ENCODE peak calls at places on chromosomes 16 and 17, in ten cellular contexts. One of them, this sample, is unnamed.

GRCh38 chr16:80931985-80932720 is 74.5 kb downstream of the CMC2 start:
- DNase-seq in osteocyte: no peak
- DNase-seq in lower leg skin: peak; percentile 88
- DNase-seq in HCT116: no peak
- DNase-seq in neural progenitor cell: peak; percentile 72
- DNase-seq in A549: peak; percentile 54
- DNase-seq in RWPE1: no peak
- DNase-seq in GM13976: peak; percentile 54
- DNase-seq in IMR-90: peak; percentile 35
- DNase-seq in body of pancreas: peak; percentile 70
- DNase-seq in this sample: peak; percentile 25

GRCh38 chr17:67637901-67638641 is 79.7 kb upstream of the NOL11 start:
- DNase-seq in GM13976: no peak
- DNase-seq in A549: no peak
- DNase-seq in lower leg skin: no peak
- DNase-seq in body of pancreas: peak; percentile 90
- DNase-seq in IMR-90: no peak
- DNase-seq in osteocyte: no peak
- DNase-seq in HCT116: peak; percentile 88
- DNase-seq in RWPE1: peak; percentile 88
- DNase-seq in neural progenitor cell: no peak
- DNase-seq in this sample: no peak

GRCh38 chr16:89565506-89566372 is 5.3 kb downstream of the RPL13 start:
- DNase-seq in neural progenitor cell: peak; percentile 64
- DNase-seq in RWPE1: peak; percentile 61
- DNase-seq in HCT116: peak; percentile 69
- DNase-seq in lower leg skin: peak; percentile 90
- DNase-seq in IMR-90: peak; percentile 44
- DNase-seq in A549: peak; percentile 50
- DNase-seq in body of pancreas: peak; percentile 68
- DNase-seq in GM13976: peak; percentile 72
- DNase-seq in osteocyte: no peak
- DNase-seq in this sample: peak; percentile 38

GRCh38 chr16:4098496-4098895 is 17.7 kb downstream of the ADCY9 start:
- DNase-seq in A549: no peak
- DNase-seq in IMR-90: peak; percentile 54
- DNase-seq in body of pancreas: no peak
- DNase-seq in lower leg skin: no peak
- DNase-seq in RWPE1: no peak
- DNase-seq in HCT116: no peak
- DNase-seq in neural progenitor cell: no peak
- DNase-seq in osteocyte: no peak
- DNase-seq in GM13976: no peak
- DNase-seq in this sample: peak; percentile 9

GRCh38 chr16:65070831-65071230 is 51.0 kb downstream of the CDH11 start:
- DNase-seq in IMR-90: peak; percentile 99
- DNase-seq in GM13976: no peak
- DNase-seq in body of pancreas: peak; percentile 69
- DNase-seq in lower leg skin: no peak
- DNase-seq in A549: peak; percentile 49
- DNase-seq in neural progenitor cell: no peak
- DNase-seq in osteocyte: no peak
- DNase-seq in RWPE1: peak; percentile 75
- DNase-seq in HCT116: no peak
- DNase-seq in this sample: peak; percentile 96

GRCh38 chr17:48002208-48002919 is 31.5 kb downstream of the CDK5RAP3 start:
- DNase-seq in RWPE1: peak; percentile 40
- DNase-seq in lower leg skin: no peak
- DNase-seq in A549: peak; percentile 36
- DNase-seq in GM13976: peak; percentile 73
- DNase-seq in neural progenitor cell: peak; percentile 48
- DNase-seq in IMR-90: peak; percentile 87
- DNase-seq in HCT116: no peak
- DNase-seq in body of pancreas: peak; percentile 41
- DNase-seq in osteocyte: no peak
- DNase-seq in this sample: peak; percentile 65

GRCh38 chr17:44367219-44367618 is 3.6 kb upstream of the FAM171A2 start:
- DNase-seq in A549: no peak
- DNase-seq in neural progenitor cell: no peak
- DNase-seq in osteocyte: no peak
- DNase-seq in lower leg skin: no peak
- DNase-seq in IMR-90: no peak
- DNase-seq in RWPE1: no peak
- DNase-seq in GM13976: no peak
- DNase-seq in HCT116: no peak
- DNase-seq in body of pancreas: no peak
- DNase-seq in this sample: no peak

GRCh38 chr17:63966646-63967265 is 6.0 kb downstream of the SCN4A start:
- DNase-seq in HCT116: no peak
- DNase-seq in IMR-90: no peak
- DNase-seq in neural progenitor cell: no peak
- DNase-seq in GM13976: no peak
- DNase-seq in RWPE1: no peak
- DNase-seq in body of pancreas: no peak
- DNase-seq in lower leg skin: no peak
- DNase-seq in osteocyte: no peak
- DNase-seq in A549: no peak
- DNase-seq in this sample: no peak

GRCh38 chr17:34299918-34300600 is 14.5 kb downstream of the CCL11 start:
- DNase-seq in A549: no peak
- DNase-seq in HCT116: no peak
- DNase-seq in neural progenitor cell: no peak
- DNase-seq in GM13976: no peak
- DNase-seq in IMR-90: peak; percentile 84
- DNase-seq in osteocyte: peak; percentile 2
- DNase-seq in lower leg skin: peak; percentile 20
- DNase-seq in body of pancreas: no peak
- DNase-seq in RWPE1: no peak
- DNase-seq in this sample: peak; percentile 63

GRCh38 chr17:7856081-7856791 is 1.1 kb downstream of the NAA38 start:
- DNase-seq in lower leg skin: peak; percentile 90
- DNase-seq in A549: no peak
- DNase-seq in body of pancreas: no peak
- DNase-seq in HCT116: no peak
- DNase-seq in IMR-90: no peak
- DNase-seq in GM13976: no peak
- DNase-seq in neural progenitor cell: peak; percentile 57
- DNase-seq in RWPE1: no peak
- DNase-seq in osteocyte: no peak
- DNase-seq in this sample: no peak

GRCh38 chr17:7859028-7859427 is 1.2 kb downstream of the CYB5D1 start:
- DNase-seq in A549: no peak
- DNase-seq in lower leg skin: peak; percentile 48
- DNase-seq in RWPE1: no peak
- DNase-seq in body of pancreas: no peak
- DNase-seq in neural progenitor cell: no peak
- DNase-seq in GM13976: no peak
- DNase-seq in HCT116: no peak
- DNase-seq in osteocyte: no peak
- DNase-seq in IMR-90: no peak
- DNase-seq in this sample: no peak

GRCh38 chr17:7856840-7857723 is at the start of gene NAA38:
- DNase-seq in neural progenitor cell: peak; percentile 100
- DNase-seq in A549: peak; percentile 95
- DNase-seq in osteocyte: peak; percentile 98
- DNase-seq in GM13976: peak; percentile 94
- DNase-seq in body of pancreas: peak; percentile 99
- DNase-seq in IMR-90: peak; percentile 100
- DNase-seq in RWPE1: peak; percentile 94
- DNase-seq in HCT116: peak; percentile 99
- DNase-seq in lower leg skin: peak; percentile 99
- DNase-seq in this sample: peak; percentile 99

GRCh38 chr17:7857724-7858486 is at the start of gene CYB5D1:
- DNase-seq in body of pancreas: peak; percentile 96
- DNase-seq in A549: peak; percentile 75
- DNase-seq in neural progenitor cell: peak; percentile 94
- DNase-seq in osteocyte: peak; percentile 92
- DNase-seq in HCT116: peak; percentile 94
- DNase-seq in IMR-90: peak; percentile 93
- DNase-seq in lower leg skin: peak; percentile 98
- DNase-seq in RWPE1: no peak
- DNase-seq in GM13976: peak; percentile 83
- DNase-seq in this sample: peak; percentile 92

GRCh38 chr17:7858487-7858832 is 657 bp downstream of the CYB5D1 start:
- DNase-seq in body of pancreas: peak; percentile 65
- DNase-seq in A549: peak; percentile 69
- DNase-seq in IMR-90: peak; percentile 44
- DNase-seq in RWPE1: no peak
- DNase-seq in HCT116: no peak
- DNase-seq in GM13976: no peak
- DNase-seq in osteocyte: no peak
- DNase-seq in lower leg skin: peak; percentile 89
- DNase-seq in neural progenitor cell: peak; percentile 88
- DNase-seq in this sample: peak; percentile 66
- TF ChIP-seq CTCF in body of pancreas: peak; percentile 24
- TF ChIP-seq CTCF in A549: peak; percentile 13
- TF ChIP-seq CTCF in IMR-90: peak; percentile 46
- TF ChIP-seq CTCF in RWPE1: peak; percentile 67
- TF ChIP-seq CTCF in HCT116: peak; percentile 36
- TF ChIP-seq CTCF in GM13976: peak; percentile 6
- TF ChIP-seq CTCF in osteocyte: peak; percentile 43
- TF ChIP-seq CTCF in lower leg skin: no peak
- TF ChIP-seq CTCF in neural progenitor cell: peak; percentile 51
- TF ChIP-seq CTCF in this sample: peak; percentile 73

GRCh38 chr17:74052993-74053744 is 150.3 kb upstream of the RPL38 start:
- DNase-seq in IMR-90: no peak
- DNase-seq in lower leg skin: no peak
- DNase-seq in A549: no peak
- DNase-seq in HCT116: no peak
- DNase-seq in GM13976: no peak
- DNase-seq in body of pancreas: no peak
- DNase-seq in RWPE1: no peak
- DNase-seq in osteocyte: no peak
- DNase-seq in neural progenitor cell: no peak
- DNase-seq in this sample: no peak
- TF ChIP-seq CTCF in IMR-90: no peak
- TF ChIP-seq CTCF in lower leg skin: no peak
- TF ChIP-seq CTCF in A549: no peak
- TF ChIP-seq CTCF in HCT116: no peak
- TF ChIP-seq CTCF in GM13976: no peak
- TF ChIP-seq CTCF in body of pancreas: no peak
- TF ChIP-seq CTCF in RWPE1: no peak
- TF ChIP-seq CTCF in osteocyte: no peak
- TF ChIP-seq CTCF in neural progenitor cell: no peak
- TF ChIP-seq CTCF in this sample: no peak

GRCh38 chr17:40337351-40337750 is 27.2 kb downstream of the GJD3 start:
- DNase-seq in RWPE1: no peak
- DNase-seq in neural progenitor cell: no peak
- DNase-seq in GM13976: no peak
- DNase-seq in osteocyte: no peak
- DNase-seq in body of pancreas: no peak
- DNase-seq in IMR-90: no peak
- DNase-seq in lower leg skin: no peak
- DNase-seq in A549: no peak
- DNase-seq in HCT116: no peak
- DNase-seq in this sample: no peak

GRCh38 chr17:40335620-40336019 is 26.6 kb downstream of the RARA start:
- DNase-seq in GM13976: no peak
- DNase-seq in A549: no peak
- DNase-seq in body of pancreas: no peak
- DNase-seq in RWPE1: no peak
- DNase-seq in neural progenitor cell: no peak
- DNase-seq in IMR-90: no peak
- DNase-seq in HCT116: no peak
- DNase-seq in lower leg skin: no peak
- DNase-seq in osteocyte: no peak
- DNase-seq in this sample: no peak

GRCh38 chr17:40339068-40339699 is 25.4 kb downstream of the GJD3 start:
- DNase-seq in body of pancreas: no peak
- DNase-seq in lower leg skin: no peak
- DNase-seq in RWPE1: no peak
- DNase-seq in IMR-90: no peak
- DNase-seq in neural progenitor cell: no peak
- DNase-seq in GM13976: no peak
- DNase-seq in osteocyte: no peak
- DNase-seq in HCT116: no peak
- DNase-seq in A549: no peak
- DNase-seq in this sample: no peak

GRCh38 chr17:40340327-40340726 is 24.2 kb downstream of the GJD3 start:
- DNase-seq in A549: no peak
- DNase-seq in lower leg skin: no peak
- DNase-seq in body of pancreas: no peak
- DNase-seq in neural progenitor cell: no peak
- DNase-seq in IMR-90: no peak
- DNase-seq in HCT116: no peak
- DNase-seq in RWPE1: no peak
- DNase-seq in GM13976: no peak
- DNase-seq in osteocyte: no peak
- DNase-seq in this sample: no peak

DNA sequence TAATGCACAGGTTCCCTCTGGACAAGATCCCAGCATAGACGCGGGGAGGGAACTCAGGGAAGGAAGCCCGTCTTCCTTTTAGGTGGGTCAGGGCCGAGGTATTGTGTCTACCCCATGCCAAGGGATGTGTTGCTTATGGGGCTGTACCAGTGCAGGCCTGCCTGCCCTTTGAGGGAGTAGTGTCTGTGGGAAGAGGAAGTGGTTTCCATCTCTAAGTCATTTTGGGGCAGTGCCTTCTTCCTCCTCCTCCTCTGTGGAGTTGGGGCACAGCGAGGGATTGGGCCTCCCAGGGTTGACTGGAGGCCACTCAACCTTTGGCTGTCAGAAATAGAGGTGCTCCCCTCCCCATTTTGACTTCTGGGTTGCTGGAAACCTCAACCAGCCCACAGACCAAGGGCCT is 26.5 kb downstream of the GJD3 start:
- DNase-seq in IMR-90: no peak
- DNase-seq in neural progenitor cell: no peak
- DNase-seq in A549: no peak
- DNase-seq in lower leg skin: no peak
- DNase-seq in osteocyte: no peak
- DNase-seq in body of pancreas: no peak
- DNase-seq in GM13976: no peak
- DNase-seq in HCT116: no peak
- DNase-seq in RWPE1: no peak
- DNase-seq in this sample: no peak
- TF ChIP-seq CTCF in IMR-90: no peak
- TF ChIP-seq CTCF in neural progenitor cell: no peak
- TF ChIP-seq CTCF in A549: no peak
- TF ChIP-seq CTCF in lower leg skin: no peak
- TF ChIP-seq CTCF in osteocyte: no peak
- TF ChIP-seq CTCF in body of pancreas: no peak
- TF ChIP-seq CTCF in GM13976: no peak
- TF ChIP-seq CTCF in HCT116: no peak
- TF ChIP-seq CTCF in RWPE1: no peak
- TF ChIP-seq CTCF in this sample: no peak

DNA sequence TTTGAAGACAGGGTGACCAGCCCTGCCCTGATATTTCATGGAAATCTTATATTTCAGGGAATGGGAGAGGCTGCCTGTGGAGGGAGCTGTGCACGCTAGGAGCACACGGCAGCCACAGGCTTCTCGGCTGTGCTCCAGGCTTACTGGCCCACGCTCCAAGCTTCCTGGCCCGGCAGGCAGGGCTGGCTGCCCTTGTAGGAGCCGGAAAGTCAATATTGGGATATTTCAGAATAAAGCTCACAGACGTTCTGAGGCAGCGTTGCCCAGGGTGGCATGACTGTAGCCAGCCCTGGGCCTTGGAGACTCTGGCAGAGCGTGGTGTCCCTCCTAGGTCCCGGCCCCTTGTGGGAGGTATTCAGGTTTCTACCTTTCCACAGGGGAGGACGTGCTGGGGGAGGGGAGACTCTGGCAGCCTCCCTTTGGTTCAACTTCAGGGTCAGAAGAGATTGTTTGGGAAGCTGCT is 95.6 kb downstream of the NPIPB11 start:
- DNase-seq in body of pancreas: peak; percentile 89
- DNase-seq in osteocyte: no peak
- DNase-seq in IMR-90: no peak
- DNase-seq in GM13976: no peak
- DNase-seq in lower leg skin: no peak
- DNase-seq in neural progenitor cell: no peak
- DNase-seq in RWPE1: no peak
- DNase-seq in HCT116: no peak
- DNase-seq in A549: no peak
- DNase-seq in this sample: no peak
- TF ChIP-seq CTCF in body of pancreas: peak; percentile 21
- TF ChIP-seq CTCF in osteocyte: no peak
- TF ChIP-seq CTCF in IMR-90: no peak
- TF ChIP-seq CTCF in GM13976: no peak
- TF ChIP-seq CTCF in lower leg skin: no peak
- TF ChIP-seq CTCF in neural progenitor cell: no peak
- TF ChIP-seq CTCF in RWPE1: no peak
- TF ChIP-seq CTCF in HCT116: no peak
- TF ChIP-seq CTCF in A549: no peak
- TF ChIP-seq CTCF in this sample: no peak

This sample was measured in HFFc6.